ENCODE peak calls at places on chromosome 22, in seven cellular contexts. One of them, this sample, is unnamed.

GRCh38 chr22:31995046-31995445 is 48.0 kb upstream of the SLC5A1 start:
- ATAC-seq in A549: no peak
- ATAC-seq in omental fat pad: no peak
- ATAC-seq in sciatic nerve: no peak
- ATAC-seq in activated naive CD8-positive, alpha-beta T cell treated with anti-CD3 and anti-CD28 coated beads, Interleukin-2, amount 50 U/mL, for 24 hours: no peak
- ATAC-seq in right cardiac atrium: no peak
- ATAC-seq in RWPE2: no peak
- ATAC-seq in this sample: no peak

GRCh38 chr22:17436382-17436951 is 67.2 kb downstream of the CECR2 start:
- ATAC-seq in A549: no peak
- ATAC-seq in omental fat pad: no peak
- ATAC-seq in sciatic nerve: peak; percentile 77
- ATAC-seq in activated naive CD8-positive, alpha-beta T cell treated with anti-CD3 and anti-CD28 coated beads, Interleukin-2, amount 50 U/mL, for 24 hours: no peak
- ATAC-seq in right cardiac atrium: peak; percentile 66
- ATAC-seq in RWPE2: no peak
- ATAC-seq in this sample: no peak

GRCh38 chr22:36164621-36165020 is 4.1 kb upstream of the APOL3 start:
- ATAC-seq in A549: no peak
- ATAC-seq in omental fat pad: no peak
- ATAC-seq in sciatic nerve: no peak
- ATAC-seq in activated naive CD8-positive, alpha-beta T cell treated with anti-CD3 and anti-CD28 coated beads, Interleukin-2, amount 50 U/mL, for 24 hours: no peak
- ATAC-seq in right cardiac atrium: no peak
- ATAC-seq in RWPE2: no peak
- ATAC-seq in this sample: no peak

GRCh38 chr22:37291559-37292298 is 9.4 kb downstream of the CYTH4 start:
- ATAC-seq in A549: no peak
- ATAC-seq in omental fat pad: no peak
- ATAC-seq in sciatic nerve: no peak
- ATAC-seq in activated naive CD8-positive, alpha-beta T cell treated with anti-CD3 and anti-CD28 coated beads, Interleukin-2, amount 50 U/mL, for 24 hours: no peak
- ATAC-seq in right cardiac atrium: no peak
- ATAC-seq in RWPE2: no peak
- ATAC-seq in this sample: no peak

GRCh38 chr22:31789803-31790202 is 36.0 kb downstream of the DEPDC5 start:
- ATAC-seq in A549: no peak
- ATAC-seq in omental fat pad: no peak
- ATAC-seq in sciatic nerve: no peak
- ATAC-seq in activated naive CD8-positive, alpha-beta T cell treated with anti-CD3 and anti-CD28 coated beads, Interleukin-2, amount 50 U/mL, for 24 hours: no peak
- ATAC-seq in right cardiac atrium: peak; percentile 67
- ATAC-seq in RWPE2: no peak
- ATAC-seq in this sample: no peak

GRCh38 chr22:25475554-25476022 is 88.9 kb upstream of the GRK3 start:
- ATAC-seq in A549: no peak
- ATAC-seq in omental fat pad: no peak
- ATAC-seq in sciatic nerve: peak; percentile 22
- ATAC-seq in activated naive CD8-positive, alpha-beta T cell treated with anti-CD3 and anti-CD28 coated beads, Interleukin-2, amount 50 U/mL, for 24 hours: peak; percentile 73
- ATAC-seq in right cardiac atrium: peak; percentile 70
- ATAC-seq in RWPE2: no peak
- ATAC-seq in this sample: no peak

GRCh38 chr22:23565288-23565941 is 14.7 kb downstream of the IGLL1 start:
- ATAC-seq in A549: peak; percentile 54
- ATAC-seq in omental fat pad: peak; percentile 31
- ATAC-seq in sciatic nerve: peak; percentile 33
- ATAC-seq in activated naive CD8-positive, alpha-beta T cell treated with anti-CD3 and anti-CD28 coated beads, Interleukin-2, amount 50 U/mL, for 24 hours: peak; percentile 50
- ATAC-seq in right cardiac atrium: peak; percentile 55
- ATAC-seq in RWPE2: peak; percentile 44
- ATAC-seq in this sample: no peak

GRCh38 chr22:41474878-41475451 is 6.0 kb downstream of the ACO2 start:
- ATAC-seq in A549: no peak
- ATAC-seq in omental fat pad: no peak
- ATAC-seq in sciatic nerve: no peak
- ATAC-seq in activated naive CD8-positive, alpha-beta T cell treated with anti-CD3 and anti-CD28 coated beads, Interleukin-2, amount 50 U/mL, for 24 hours: no peak
- ATAC-seq in right cardiac atrium: no peak
- ATAC-seq in RWPE2: no peak
- ATAC-seq in this sample: no peak

GRCh38 chr22:46876357-46876934 is 114.0 kb downstream of the TBC1D22A start:
- ATAC-seq in A549: no peak
- ATAC-seq in omental fat pad: no peak
- ATAC-seq in sciatic nerve: no peak
- ATAC-seq in activated naive CD8-positive, alpha-beta T cell treated with anti-CD3 and anti-CD28 coated beads, Interleukin-2, amount 50 U/mL, for 24 hours: no peak
- ATAC-seq in right cardiac atrium: no peak
- ATAC-seq in RWPE2: no peak
- ATAC-seq in this sample: no peak

GRCh38 chr22:22952531-22953295 is 65.1 kb downstream of the IGLL5 start:
- ATAC-seq in A549: no peak
- ATAC-seq in omental fat pad: no peak
- ATAC-seq in sciatic nerve: no peak
- ATAC-seq in activated naive CD8-positive, alpha-beta T cell treated with anti-CD3 and anti-CD28 coated beads, Interleukin-2, amount 50 U/mL, for 24 hours: no peak
- ATAC-seq in right cardiac atrium: no peak
- ATAC-seq in RWPE2: no peak
- ATAC-seq in this sample: no peak

GRCh38 chr22:41501209-41501608 is 32.3 kb downstream of the ACO2 start:
- ATAC-seq in A549: peak; percentile 76
- ATAC-seq in omental fat pad: no peak
- ATAC-seq in sciatic nerve: no peak
- ATAC-seq in activated naive CD8-positive, alpha-beta T cell treated with anti-CD3 and anti-CD28 coated beads, Interleukin-2, amount 50 U/mL, for 24 hours: peak; percentile 80
- ATAC-seq in right cardiac atrium: no peak
- ATAC-seq in RWPE2: no peak
- ATAC-seq in this sample: peak; percentile 42

GRCh38 chr22:17754233-17754925 is 19.9 kb downstream of the BID start:
- ATAC-seq in A549: peak; percentile 24
- ATAC-seq in omental fat pad: no peak
- ATAC-seq in sciatic nerve: no peak
- ATAC-seq in activated naive CD8-positive, alpha-beta T cell treated with anti-CD3 and anti-CD28 coated beads, Interleukin-2, amount 50 U/mL, for 24 hours: peak; percentile 76
- ATAC-seq in right cardiac atrium: peak; percentile 16
- ATAC-seq in RWPE2: no peak
- ATAC-seq in this sample: no peak

GRCh38 chr22:46649176-46650077 is 29.2 kb downstream of the GRAMD4 start:
- ATAC-seq in A549: peak; percentile 72
- ATAC-seq in omental fat pad: no peak
- ATAC-seq in sciatic nerve: peak; percentile 45
- ATAC-seq in activated naive CD8-positive, alpha-beta T cell treated with anti-CD3 and anti-CD28 coated beads, Interleukin-2, amount 50 U/mL, for 24 hours: no peak
- ATAC-seq in right cardiac atrium: peak; percentile 64
- ATAC-seq in RWPE2: peak; percentile 64
- ATAC-seq in this sample: peak; percentile 35

GRCh38 chr22:41078975-41079374 is 13.4 kb upstream of the EP300 start:
- ATAC-seq in A549: no peak
- ATAC-seq in omental fat pad: no peak
- ATAC-seq in sciatic nerve: no peak
- ATAC-seq in activated naive CD8-positive, alpha-beta T cell treated with anti-CD3 and anti-CD28 coated beads, Interleukin-2, amount 50 U/mL, for 24 hours: no peak
- ATAC-seq in right cardiac atrium: no peak
- ATAC-seq in RWPE2: no peak
- ATAC-seq in this sample: no peak